ENCODE peak calls at places on chromosomes 13 and 19, in nine cellular contexts. One of them, this sample, is unnamed.

GRCh38 chr19:29806098-29806866 is 5.5 kb upstream of the CCNE1 start:
- DNase-seq in K562: peak; percentile 77
- DNase-seq in stomach: no peak
- DNase-seq in upper lobe of left lung: no peak
- DNase-seq in H1: no peak
- DNase-seq in sigmoid colon: peak; percentile 67
- DNase-seq in tibial nerve: no peak
- DNase-seq in transverse colon: no peak
- DNase-seq in esophagus muscularis mucosa: no peak
- DNase-seq in this sample: no peak

GRCh38 chr13:37775871-37776270 is 93.7 kb downstream of the TRPC4 start:
- DNase-seq in tibial nerve: no peak
- DNase-seq in upper lobe of left lung: no peak
- DNase-seq in sigmoid colon: no peak
- DNase-seq in K562: no peak
- DNase-seq in H1: no peak
- DNase-seq in esophagus muscularis mucosa: no peak
- DNase-seq in transverse colon: no peak
- DNase-seq in stomach: no peak
- DNase-seq in this sample: no peak

GRCh38 chr13:31056650-31057275 is 104.9 kb downstream of the HSPH1 start:
- DNase-seq in K562: no peak
- DNase-seq in H1: no peak
- DNase-seq in tibial nerve: no peak
- DNase-seq in sigmoid colon: no peak
- DNase-seq in esophagus muscularis mucosa: no peak
- DNase-seq in upper lobe of left lung: no peak
- DNase-seq in stomach: no peak
- DNase-seq in transverse colon: no peak
- DNase-seq in this sample: no peak

GRCh38 chr13:67238277-67238859 is 8.2 kb upstream of the PCDH9 start:
- DNase-seq in H1: no peak
- DNase-seq in transverse colon: no peak
- DNase-seq in sigmoid colon: no peak
- DNase-seq in upper lobe of left lung: no peak
- DNase-seq in tibial nerve: no peak
- DNase-seq in esophagus muscularis mucosa: no peak
- DNase-seq in stomach: no peak
- DNase-seq in K562: peak; percentile 15
- DNase-seq in this sample: no peak

GRCh38 chr19:4201798-4202197 is 19.3 kb downstream of the ANKRD24 start:
- DNase-seq in K562: no peak
- DNase-seq in sigmoid colon: no peak
- DNase-seq in stomach: no peak
- DNase-seq in H1: no peak
- DNase-seq in esophagus muscularis mucosa: no peak
- DNase-seq in upper lobe of left lung: no peak
- DNase-seq in tibial nerve: no peak
- DNase-seq in transverse colon: no peak
- DNase-seq in this sample: no peak

GRCh38 chr19:12137541-12137940 is 2.6 kb downstream of the ZNF20 start:
- DNase-seq in tibial nerve: no peak
- DNase-seq in esophagus muscularis mucosa: no peak
- DNase-seq in K562: peak; percentile 18
- DNase-seq in stomach: no peak
- DNase-seq in upper lobe of left lung: no peak
- DNase-seq in sigmoid colon: no peak
- DNase-seq in H1: no peak
- DNase-seq in transverse colon: no peak
- DNase-seq in this sample: no peak

GRCh38 chr13:31614073-31614472 is 125.3 kb upstream of the RXFP2 start:
- DNase-seq in transverse colon: no peak
- DNase-seq in H1: no peak
- DNase-seq in esophagus muscularis mucosa: peak; percentile 37
- DNase-seq in sigmoid colon: no peak
- DNase-seq in tibial nerve: no peak
- DNase-seq in stomach: no peak
- DNase-seq in upper lobe of left lung: no peak
- DNase-seq in K562: no peak
- DNase-seq in this sample: no peak

GRCh38 chr19:10142701-10143375 is 23.1 kb upstream of the EIF3G start:
- DNase-seq in stomach: no peak
- DNase-seq in tibial nerve: no peak
- DNase-seq in sigmoid colon: no peak
- DNase-seq in H1: no peak
- DNase-seq in K562: no peak
- DNase-seq in esophagus muscularis mucosa: no peak
- DNase-seq in transverse colon: peak; percentile 48
- DNase-seq in upper lobe of left lung: peak; percentile 73
- DNase-seq in this sample: no peak

GRCh38 chr13:45833663-45834062 is 17.9 kb downstream of the SIAH3 start:
- DNase-seq in tibial nerve: no peak
- DNase-seq in upper lobe of left lung: peak; percentile 58
- DNase-seq in K562: no peak
- DNase-seq in transverse colon: no peak
- DNase-seq in esophagus muscularis mucosa: no peak
- DNase-seq in sigmoid colon: no peak
- DNase-seq in H1: no peak
- DNase-seq in stomach: no peak
- DNase-seq in this sample: no peak

GRCh38 chr13:40053401-40053800 is 397.9 kb downstream of the COG6 start:
- DNase-seq in upper lobe of left lung: no peak
- DNase-seq in esophagus muscularis mucosa: no peak
- DNase-seq in stomach: no peak
- DNase-seq in H1: no peak
- DNase-seq in sigmoid colon: no peak
- DNase-seq in transverse colon: no peak
- DNase-seq in tibial nerve: no peak
- DNase-seq in K562: no peak
- DNase-seq in this sample: no peak

GRCh38 chr13:43878897-43879322 is 630 bp downstream of the CCDC122 start:
- DNase-seq in transverse colon: peak; percentile 77
- DNase-seq in H1: no peak
- DNase-seq in upper lobe of left lung: peak; percentile 87
- DNase-seq in tibial nerve: peak; percentile 33
- DNase-seq in K562: no peak
- DNase-seq in esophagus muscularis mucosa: peak; percentile 92
- DNase-seq in sigmoid colon: peak; percentile 88
- DNase-seq in stomach: peak; percentile 71
- DNase-seq in this sample: peak; percentile 57

GRCh38 chr19:14381689-14382474 is 638 bp downstream of the ADGRE5 start:
- DNase-seq in esophagus muscularis mucosa: no peak
- DNase-seq in K562: peak; percentile 55
- DNase-seq in sigmoid colon: peak; percentile 77
- DNase-seq in transverse colon: peak; percentile 81
- DNase-seq in upper lobe of left lung: peak; percentile 77
- DNase-seq in H1: no peak
- DNase-seq in stomach: peak; percentile 57
- DNase-seq in tibial nerve: no peak
- DNase-seq in this sample: no peak

GRCh38 chr19:44912854-44913253 is 1.6 kb upstream of the APOC1 start:
- DNase-seq in tibial nerve: no peak
- DNase-seq in stomach: no peak
- DNase-seq in K562: no peak
- DNase-seq in sigmoid colon: peak; percentile 79
- DNase-seq in H1: no peak
- DNase-seq in transverse colon: peak; percentile 44
- DNase-seq in upper lobe of left lung: peak; percentile 68
- DNase-seq in esophagus muscularis mucosa: no peak
- DNase-seq in this sample: peak; percentile 59

GRCh38 chr13:42225051-42225450 is 46.9 kb upstream of the AKAP11 start:
- DNase-seq in esophagus muscularis mucosa: no peak
- DNase-seq in tibial nerve: no peak
- DNase-seq in sigmoid colon: no peak
- DNase-seq in transverse colon: no peak
- DNase-seq in upper lobe of left lung: no peak
- DNase-seq in K562: no peak
- DNase-seq in H1: no peak
- DNase-seq in stomach: no peak
- DNase-seq in this sample: no peak

GRCh38 chr13:42228527-42228926 is 43.4 kb upstream of the AKAP11 start:
- DNase-seq in K562: no peak
- DNase-seq in esophagus muscularis mucosa: no peak
- DNase-seq in H1: no peak
- DNase-seq in transverse colon: no peak
- DNase-seq in sigmoid colon: no peak
- DNase-seq in upper lobe of left lung: no peak
- DNase-seq in tibial nerve: no peak
- DNase-seq in stomach: no peak
- DNase-seq in this sample: no peak

GRCh38 chr13:42232671-42233070 is 39.3 kb upstream of the AKAP11 start:
- DNase-seq in tibial nerve: no peak
- DNase-seq in upper lobe of left lung: no peak
- DNase-seq in H1: no peak
- DNase-seq in esophagus muscularis mucosa: no peak
- DNase-seq in K562: no peak
- DNase-seq in sigmoid colon: no peak
- DNase-seq in stomach: no peak
- DNase-seq in transverse colon: no peak
- DNase-seq in this sample: no peak

GRCh38 chr13:42233726-42234125 is 38.2 kb upstream of the AKAP11 start:
- DNase-seq in K562: no peak
- DNase-seq in tibial nerve: no peak
- DNase-seq in sigmoid colon: no peak
- DNase-seq in stomach: no peak
- DNase-seq in H1: no peak
- DNase-seq in transverse colon: no peak
- DNase-seq in esophagus muscularis mucosa: no peak
- DNase-seq in upper lobe of left lung: no peak
- DNase-seq in this sample: no peak

GRCh38 chr13:42229287-42229686 is 42.7 kb upstream of the AKAP11 start:
- DNase-seq in tibial nerve: no peak
- DNase-seq in H1: no peak
- DNase-seq in esophagus muscularis mucosa: no peak
- DNase-seq in transverse colon: no peak
- DNase-seq in sigmoid colon: no peak
- DNase-seq in K562: no peak
- DNase-seq in stomach: no peak
- DNase-seq in upper lobe of left lung: no peak
- DNase-seq in this sample: no peak
- TF ChIP-seq POLR2A in tibial nerve: no peak
- TF ChIP-seq POLR2A in H1: no peak
- TF ChIP-seq POLR2A in esophagus muscularis mucosa: no peak
- TF ChIP-seq POLR2A in transverse colon: no peak
- TF ChIP-seq POLR2A in sigmoid colon: no peak
- TF ChIP-seq POLR2A in K562: no peak
- TF ChIP-seq POLR2A in stomach: no peak
- TF ChIP-seq POLR2A in upper lobe of left lung: no peak
- TF ChIP-seq POLR2A in this sample: no peak

DNA sequence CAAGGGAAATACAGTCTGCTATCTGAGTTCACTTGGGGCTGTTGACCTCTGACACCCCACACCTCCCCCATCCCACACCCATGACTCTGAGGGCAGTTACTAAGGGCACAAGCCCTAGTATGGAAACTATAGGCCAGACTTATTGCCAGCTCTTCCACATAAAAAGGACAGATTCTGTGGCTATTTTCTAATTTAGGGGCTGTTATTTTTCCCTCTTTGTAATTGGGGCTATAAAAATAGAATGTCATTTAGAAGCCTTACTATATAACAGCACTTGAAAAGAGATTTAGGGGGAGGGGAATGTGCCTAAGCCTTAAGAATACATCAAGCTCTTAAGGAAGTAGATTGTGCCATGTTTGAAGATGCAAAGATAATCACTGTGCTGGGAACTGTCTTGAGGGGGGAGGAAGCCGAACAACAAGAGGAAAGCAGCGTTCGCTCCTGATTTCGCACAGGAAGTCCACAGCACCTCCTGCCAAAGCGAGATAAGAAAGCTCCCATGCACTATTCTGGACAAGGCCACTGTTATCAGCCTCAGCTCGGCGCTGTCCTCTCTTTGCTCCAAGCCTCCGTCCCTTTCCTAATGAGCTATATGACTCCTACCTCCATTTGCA is 86.6 kb downstream of the FLT1 start:
- DNase-seq in transverse colon: no peak
- DNase-seq in H1: no peak
- DNase-seq in K562: peak; percentile 83
- DNase-seq in sigmoid colon: no peak
- DNase-seq in upper lobe of left lung: peak; percentile 57
- DNase-seq in esophagus muscularis mucosa: no peak
- DNase-seq in stomach: no peak
- DNase-seq in tibial nerve: no peak
- DNase-seq in this sample: no peak
- TF ChIP-seq EP300 in transverse colon: peak; percentile 8
- TF ChIP-seq EP300 in H1: no peak
- TF ChIP-seq EP300 in K562: peak; percentile 97
- TF ChIP-seq EP300 in sigmoid colon: no peak
- TF ChIP-seq EP300 in upper lobe of left lung: peak; percentile 94
- TF ChIP-seq EP300 in esophagus muscularis mucosa: peak; percentile 35
- TF ChIP-seq EP300 in stomach: peak; percentile 31
- TF ChIP-seq EP300 in tibial nerve: peak; percentile 84
- TF ChIP-seq EP300 in this sample: no peak

GRCh38 chr13:106915146-106915545 is 347.2 kb upstream of the ARGLU1 start:
- DNase-seq in tibial nerve: no peak
- DNase-seq in K562: no peak
- DNase-seq in sigmoid colon: no peak
- DNase-seq in H1: no peak
- DNase-seq in esophagus muscularis mucosa: no peak
- DNase-seq in transverse colon: no peak
- DNase-seq in upper lobe of left lung: no peak
- DNase-seq in stomach: no peak
- DNase-seq in this sample: no peak

GRCh38 chr13:106906431-106906996 is 338.6 kb upstream of the ARGLU1 start:
- DNase-seq in esophagus muscularis mucosa: no peak
- DNase-seq in H1: no peak
- DNase-seq in upper lobe of left lung: no peak
- DNase-seq in tibial nerve: no peak
- DNase-seq in sigmoid colon: no peak
- DNase-seq in K562: no peak
- DNase-seq in stomach: no peak
- DNase-seq in transverse colon: no peak
- DNase-seq in this sample: no peak

GRCh38 chr13:106911020-106911419 is 343.1 kb upstream of the ARGLU1 start:
- DNase-seq in tibial nerve: no peak
- DNase-seq in upper lobe of left lung: no peak
- DNase-seq in stomach: no peak
- DNase-seq in K562: no peak
- DNase-seq in transverse colon: no peak
- DNase-seq in esophagus muscularis mucosa: no peak
- DNase-seq in H1: no peak
- DNase-seq in sigmoid colon: no peak
- DNase-seq in this sample: no peak

GRCh38 chr13:106916329-106916728 is 348.4 kb upstream of the ARGLU1 start:
- DNase-seq in transverse colon: no peak
- DNase-seq in esophagus muscularis mucosa: no peak
- DNase-seq in K562: no peak
- DNase-seq in stomach: no peak
- DNase-seq in H1: no peak
- DNase-seq in upper lobe of left lung: no peak
- DNase-seq in tibial nerve: no peak
- DNase-seq in sigmoid colon: no peak
- DNase-seq in this sample: no peak

GRCh38 chr13:106911602-106912001 is 343.7 kb upstream of the ARGLU1 start:
- DNase-seq in stomach: no peak
- DNase-seq in transverse colon: no peak
- DNase-seq in upper lobe of left lung: no peak
- DNase-seq in esophagus muscularis mucosa: no peak
- DNase-seq in sigmoid colon: no peak
- DNase-seq in H1: no peak
- DNase-seq in K562: no peak
- DNase-seq in tibial nerve: no peak
- DNase-seq in this sample: no peak
- H3K27me3 ChIP-seq in stomach: no peaks in the 10 kb centered on the region
- H3K27me3 ChIP-seq in transverse colon: no peaks in the 10 kb centered on the region
- H3K27me3 ChIP-seq in upper lobe of left lung: no peaks in the 10 kb centered on the region
- H3K27me3 ChIP-seq in esophagus muscularis mucosa: no peaks in the 10 kb centered on the region
- H3K27me3 ChIP-seq in sigmoid colon: no peaks in the 10 kb centered on the region
- H3K27me3 ChIP-seq in H1: no peaks in the 10 kb centered on the region
- H3K27me3 ChIP-seq in K562: no peaks in the 10 kb centered on the region
- H3K27me3 ChIP-seq in tibial nerve: no peaks in the 10 kb centered on the region
- H3K27me3 ChIP-seq in this sample: no peaks in the 10 kb centered on the region

GRCh38 chr19:1248454-1249297 is at the start of gene MIDN:
- DNase-seq in transverse colon: peak; percentile 88
- DNase-seq in sigmoid colon: peak; percentile 93
- DNase-seq in upper lobe of left lung: peak; percentile 86
- DNase-seq in K562: peak; percentile 64
- DNase-seq in esophagus muscularis mucosa: peak; percentile 96
- DNase-seq in tibial nerve: no peak
- DNase-seq in H1: no peak
- DNase-seq in stomach: peak; percentile 90
- DNase-seq in this sample: peak; percentile 96
- TF ChIP-seq POLR2A in transverse colon: peak; percentile 97
- TF ChIP-seq POLR2A in sigmoid colon: peak; percentile 88
- TF ChIP-seq POLR2A in upper lobe of left lung: peak; percentile 93
- TF ChIP-seq POLR2A in K562: peak; percentile 97
- TF ChIP-seq POLR2A in esophagus muscularis mucosa: peak; percentile 94
- TF ChIP-seq POLR2A in tibial nerve: peak; percentile 72
- TF ChIP-seq POLR2A in H1: no peak
- TF ChIP-seq POLR2A in stomach: peak; percentile 70
- TF ChIP-seq POLR2A in this sample: peak; percentile 88